ENCODE peak calls at places on chromosomes 7 and 10, in eight cellular contexts. One of them, this sample, is unnamed.

GRCh38 chr10:93346060-93346459 is 136.1 kb downstream of the MYOF start:
- DNase-seq in neural progenitor cell: no peak
- DNase-seq in brain microvascular endothelial cell: no peak
- DNase-seq in mammary epithelial cell: no peak
- DNase-seq in adrenal gland: no peak
- DNase-seq in mucosa of descending colon: no peak
- DNase-seq in PC-3: no peak
- DNase-seq in tibial artery: no peak
- DNase-seq in this sample: no peak

GRCh38 chr10:24762161-24762924 is 38.7 kb upstream of the ARHGAP21 start:
- DNase-seq in tibial artery: no peak
- DNase-seq in mucosa of descending colon: no peak
- DNase-seq in neural progenitor cell: no peak
- DNase-seq in adrenal gland: no peak
- DNase-seq in brain microvascular endothelial cell: peak; percentile 12
- DNase-seq in PC-3: peak; percentile 13
- DNase-seq in mammary epithelial cell: no peak
- DNase-seq in this sample: peak; percentile 11

GRCh38 chr7:74525881-74526280 is 72.2 kb downstream of the GTF2IRD1 start:
- DNase-seq in adrenal gland: no peak
- DNase-seq in neural progenitor cell: no peak
- DNase-seq in tibial artery: no peak
- DNase-seq in PC-3: no peak
- DNase-seq in mucosa of descending colon: peak; percentile 95
- DNase-seq in brain microvascular endothelial cell: no peak
- DNase-seq in mammary epithelial cell: peak; percentile 93
- DNase-seq in this sample: peak; percentile 94

GRCh38 chr10:73810358-73810734 is 1.1 kb downstream of the NDST2 start:
- DNase-seq in neural progenitor cell: no peak
- DNase-seq in brain microvascular endothelial cell: no peak
- DNase-seq in adrenal gland: no peak
- DNase-seq in mucosa of descending colon: no peak
- DNase-seq in mammary epithelial cell: no peak
- DNase-seq in PC-3: no peak
- DNase-seq in tibial artery: no peak
- DNase-seq in this sample: no peak

GRCh38 chr10:124308351-124308645 is 110.4 kb downstream of the OAT start:
- DNase-seq in tibial artery: no peak
- DNase-seq in adrenal gland: no peak
- DNase-seq in brain microvascular endothelial cell: no peak
- DNase-seq in neural progenitor cell: no peak
- DNase-seq in PC-3: no peak
- DNase-seq in mucosa of descending colon: no peak
- DNase-seq in mammary epithelial cell: no peak
- DNase-seq in this sample: no peak

GRCh38 chr7:46784746-46785145 is 797.2 kb downstream of the TNS3 start:
- DNase-seq in adrenal gland: no peak
- DNase-seq in neural progenitor cell: no peak
- DNase-seq in PC-3: peak; percentile 96
- DNase-seq in tibial artery: no peak
- DNase-seq in mammary epithelial cell: peak; percentile 90
- DNase-seq in brain microvascular endothelial cell: peak; percentile 57
- DNase-seq in mucosa of descending colon: no peak
- DNase-seq in this sample: no peak

GRCh38 chr10:21926949-21927348 is 76.6 kb downstream of the DNAJC1 start:
- DNase-seq in PC-3: peak; percentile 79
- DNase-seq in adrenal gland: no peak
- DNase-seq in neural progenitor cell: peak; percentile 17
- DNase-seq in mammary epithelial cell: peak; percentile 91
- DNase-seq in brain microvascular endothelial cell: peak; percentile 94
- DNase-seq in mucosa of descending colon: no peak
- DNase-seq in tibial artery: no peak
- DNase-seq in this sample: no peak

GRCh38 chr7:35729061-35729783 is 34.3 kb upstream of the HERPUD2 start:
- DNase-seq in adrenal gland: no peak
- DNase-seq in neural progenitor cell: no peak
- DNase-seq in brain microvascular endothelial cell: no peak
- DNase-seq in mucosa of descending colon: no peak
- DNase-seq in PC-3: no peak
- DNase-seq in mammary epithelial cell: no peak
- DNase-seq in tibial artery: no peak
- DNase-seq in this sample: no peak

GRCh38 chr10:68721673-68721963 is 579 bp downstream of the CCAR1 start:
- DNase-seq in brain microvascular endothelial cell: no peak
- DNase-seq in mucosa of descending colon: no peak
- DNase-seq in adrenal gland: no peak
- DNase-seq in neural progenitor cell: no peak
- DNase-seq in tibial artery: peak; percentile 67
- DNase-seq in PC-3: no peak
- DNase-seq in mammary epithelial cell: no peak
- DNase-seq in this sample: no peak

GRCh38 chr7:67950321-67951083 is 953.9 kb downstream of the TYW1 start:
- DNase-seq in tibial artery: no peak
- DNase-seq in mucosa of descending colon: no peak
- DNase-seq in mammary epithelial cell: no peak
- DNase-seq in neural progenitor cell: no peak
- DNase-seq in brain microvascular endothelial cell: no peak
- DNase-seq in PC-3: no peak
- DNase-seq in adrenal gland: no peak
- DNase-seq in this sample: no peak

GRCh38 chr10:124379609-124380193 is 39.0 kb downstream of the OAT start:
- DNase-seq in mucosa of descending colon: no peak
- DNase-seq in mammary epithelial cell: no peak
- DNase-seq in tibial artery: peak; percentile 43
- DNase-seq in brain microvascular endothelial cell: no peak
- DNase-seq in adrenal gland: no peak
- DNase-seq in neural progenitor cell: no peak
- DNase-seq in PC-3: no peak
- DNase-seq in this sample: peak; percentile 37

GRCh38 chr10:4059471-4060138 is 274.6 kb upstream of the KLF6 start:
- DNase-seq in mammary epithelial cell: no peak
- DNase-seq in mucosa of descending colon: no peak
- DNase-seq in tibial artery: no peak
- DNase-seq in neural progenitor cell: no peak
- DNase-seq in adrenal gland: no peak
- DNase-seq in brain microvascular endothelial cell: no peak
- DNase-seq in PC-3: no peak
- DNase-seq in this sample: no peak

GRCh38 chr10:76416642-76417041 is 985.2 kb downstream of the LRMDA start:
- DNase-seq in mucosa of descending colon: no peak
- DNase-seq in PC-3: no peak
- DNase-seq in tibial artery: no peak
- DNase-seq in brain microvascular endothelial cell: no peak
- DNase-seq in mammary epithelial cell: no peak
- DNase-seq in neural progenitor cell: no peak
- DNase-seq in adrenal gland: no peak
- DNase-seq in this sample: no peak

GRCh38 chr10:110829721-110830410 is 41.9 kb upstream of the PDCD4 start:
- DNase-seq in PC-3: no peak
- DNase-seq in adrenal gland: no peak
- DNase-seq in brain microvascular endothelial cell: no peak
- DNase-seq in mucosa of descending colon: no peak
- DNase-seq in tibial artery: no peak
- DNase-seq in mammary epithelial cell: no peak
- DNase-seq in neural progenitor cell: no peak
- DNase-seq in this sample: no peak

GRCh38 chr7:98073047-98073446 is 33.6 kb upstream of the LMTK2 start:
- DNase-seq in tibial artery: peak; percentile 46
- DNase-seq in mucosa of descending colon: no peak
- DNase-seq in adrenal gland: no peak
- DNase-seq in neural progenitor cell: no peak
- DNase-seq in mammary epithelial cell: no peak
- DNase-seq in brain microvascular endothelial cell: no peak
- DNase-seq in PC-3: no peak
- DNase-seq in this sample: no peak

GRCh38 chr10:88865281-88865876 is 13.7 kb upstream of the ANKRD22 start:
- DNase-seq in mucosa of descending colon: no peak
- DNase-seq in adrenal gland: no peak
- DNase-seq in mammary epithelial cell: peak; percentile 27
- DNase-seq in tibial artery: no peak
- DNase-seq in neural progenitor cell: no peak
- DNase-seq in brain microvascular endothelial cell: no peak
- DNase-seq in PC-3: peak; percentile 56
- DNase-seq in this sample: no peak

GRCh38 chr10:123284022-123284421 is 129.8 kb downstream of the BUB3 start:
- DNase-seq in tibial artery: no peak
- DNase-seq in brain microvascular endothelial cell: no peak
- DNase-seq in mucosa of descending colon: no peak
- DNase-seq in mammary epithelial cell: peak; percentile 37
- DNase-seq in neural progenitor cell: no peak
- DNase-seq in adrenal gland: no peak
- DNase-seq in PC-3: peak; percentile 31
- DNase-seq in this sample: peak; percentile 54

GRCh38 chr7:29039747-29040569 is 81.8 kb upstream of the TRIL start:
- DNase-seq in brain microvascular endothelial cell: no peak
- DNase-seq in neural progenitor cell: no peak
- DNase-seq in mucosa of descending colon: no peak
- DNase-seq in tibial artery: no peak
- DNase-seq in PC-3: no peak
- DNase-seq in mammary epithelial cell: no peak
- DNase-seq in adrenal gland: no peak
- DNase-seq in this sample: no peak

GRCh38 chr10:92757720-92758119 is 68.0 kb downstream of the HHEX start:
- DNase-seq in mammary epithelial cell: no peak
- DNase-seq in PC-3: no peak
- DNase-seq in neural progenitor cell: no peak
- DNase-seq in tibial artery: no peak
- DNase-seq in brain microvascular endothelial cell: no peak
- DNase-seq in adrenal gland: no peak
- DNase-seq in mucosa of descending colon: no peak
- DNase-seq in this sample: no peak

GRCh38 chr10:130807721-130808120 is 503.8 kb downstream of the TCERG1L start:
- DNase-seq in tibial artery: no peak
- DNase-seq in PC-3: no peak
- DNase-seq in brain microvascular endothelial cell: no peak
- DNase-seq in mucosa of descending colon: no peak
- DNase-seq in neural progenitor cell: no peak
- DNase-seq in mammary epithelial cell: no peak
- DNase-seq in adrenal gland: no peak
- DNase-seq in this sample: peak; percentile 27

DNA sequence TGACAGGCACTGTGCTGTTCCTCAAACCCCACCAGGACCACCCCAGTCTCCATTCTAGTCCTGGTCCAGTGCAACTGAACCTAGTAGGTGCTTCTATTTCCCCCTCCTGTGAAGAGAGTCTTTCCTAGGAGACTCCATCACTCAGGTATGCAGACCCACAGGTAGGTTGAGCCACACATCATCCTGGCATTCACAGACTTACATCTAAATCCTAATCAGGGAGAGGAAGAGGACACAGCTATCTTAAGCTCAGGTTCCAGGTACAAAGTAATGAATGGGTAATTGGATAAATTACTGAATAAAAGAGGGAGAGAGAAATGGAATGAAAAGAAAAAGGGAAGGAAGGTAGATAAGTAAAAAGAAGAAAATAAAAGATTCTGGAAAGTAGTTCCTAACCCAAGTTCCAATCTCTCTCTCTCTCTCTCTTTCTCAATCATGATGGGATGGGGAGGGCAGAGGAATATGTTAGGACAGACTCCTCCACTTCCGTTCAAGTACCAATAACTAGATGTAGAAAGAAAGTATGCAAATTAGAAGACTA is 139.8 kb upstream of the NAMPT start:
- DNase-seq in brain microvascular endothelial cell: no peak
- DNase-seq in adrenal gland: no peak
- DNase-seq in mammary epithelial cell: no peak
- DNase-seq in neural progenitor cell: no peak
- DNase-seq in PC-3: no peak
- DNase-seq in mucosa of descending colon: no peak
- DNase-seq in tibial artery: no peak
- DNase-seq in this sample: no peak
- H3K4me3 ChIP-seq in brain microvascular endothelial cell: no peak overlapping the region
- H3K4me3 ChIP-seq in adrenal gland: no peak overlapping the region
- H3K4me3 ChIP-seq in mammary epithelial cell: no peak overlapping the region
- H3K4me3 ChIP-seq in neural progenitor cell: no peak overlapping the region
- H3K4me3 ChIP-seq in PC-3: no peak overlapping the region
- H3K4me3 ChIP-seq in mucosa of descending colon: no peak overlapping the region
- H3K4me3 ChIP-seq in tibial artery: no peak overlapping the region
- H3K4me3 ChIP-seq in this sample: no peak overlapping the region

GRCh38 chr10:97475936-97476594 is 22.2 kb downstream of the MMS19 start:
- DNase-seq in adrenal gland: no peak
- DNase-seq in brain microvascular endothelial cell: peak; percentile 40
- DNase-seq in mammary epithelial cell: peak; percentile 41
- DNase-seq in neural progenitor cell: no peak
- DNase-seq in PC-3: no peak
- DNase-seq in tibial artery: no peak
- DNase-seq in mucosa of descending colon: no peak
- DNase-seq in this sample: no peak
- H3K36me3 ChIP-seq in adrenal gland: no peaks in the 10 kb centered on the region
- H3K36me3 ChIP-seq in brain microvascular endothelial cell: peaks cover 76% of the 10 kb centered on the region
- H3K36me3 ChIP-seq in mammary epithelial cell: peaks cover 27% of the 10 kb centered on the region
- H3K36me3 ChIP-seq in neural progenitor cell: peaks cover 15% of the 10 kb centered on the region
- H3K36me3 ChIP-seq in PC-3: peaks cover 61% of the 10 kb centered on the region
- H3K36me3 ChIP-seq in tibial artery: peaks cover 95% of the 10 kb centered on the region
- H3K36me3 ChIP-seq in mucosa of descending colon: peaks cover 23% of the 10 kb centered on the region
- H3K36me3 ChIP-seq in this sample: peaks cover 31% of the 10 kb centered on the region

GRCh38 chr7:79453558-79454324 is at the start of gene MAGI2:
- DNase-seq in adrenal gland: peak; percentile 92
- DNase-seq in brain microvascular endothelial cell: peak; percentile 84
- DNase-seq in neural progenitor cell: peak; percentile 78
- DNase-seq in PC-3: no peak
- DNase-seq in tibial artery: peak; percentile 96
- DNase-seq in mammary epithelial cell: peak; percentile 17
- DNase-seq in mucosa of descending colon: peak; percentile 68
- DNase-seq in this sample: peak; percentile 68
- H3K4me3 ChIP-seq in adrenal gland: peak within 1 kb of the TSS; percentile 69
- H3K4me3 ChIP-seq in brain microvascular endothelial cell: peak within 1 kb of the TSS; percentile 81
- H3K4me3 ChIP-seq in neural progenitor cell: peak within 1 kb of the TSS; percentile 60
- H3K4me3 ChIP-seq in PC-3: peak within 1 kb of the TSS; percentile 43
- H3K4me3 ChIP-seq in tibial artery: peak within 1 kb of the TSS; percentile 76
- H3K4me3 ChIP-seq in mammary epithelial cell: peak within 1 kb of the TSS; percentile 57
- H3K4me3 ChIP-seq in mucosa of descending colon: peak within 1 kb of the TSS; percentile 26
- H3K4me3 ChIP-seq in this sample: peak within 1 kb of the TSS; percentile 66

GRCh38 chr7:1483536-1484505 is 20.4 kb downstream of the INTS1 start:
- DNase-seq in tibial artery: no peak
- DNase-seq in neural progenitor cell: no peak
- DNase-seq in mucosa of descending colon: no peak
- DNase-seq in PC-3: no peak
- DNase-seq in brain microvascular endothelial cell: no peak
- DNase-seq in adrenal gland: no peak
- DNase-seq in mammary epithelial cell: no peak
- DNase-seq in this sample: peak; percentile 70
- H3K36me3 ChIP-seq in tibial artery: peaks cover 100% of the 10 kb centered on the region
- H3K36me3 ChIP-seq in neural progenitor cell: no peaks in the 10 kb centered on the region
- H3K36me3 ChIP-seq in mucosa of descending colon: peaks cover 15% of the 10 kb centered on the region
- H3K36me3 ChIP-seq in PC-3: peaks cover 4% of the 10 kb centered on the region
- H3K36me3 ChIP-seq in brain microvascular endothelial cell: peaks cover 66% of the 10 kb centered on the region
- H3K36me3 ChIP-seq in adrenal gland: no peaks in the 10 kb centered on the region
- H3K36me3 ChIP-seq in mammary epithelial cell: peaks cover 8% of the 10 kb centered on the region
- H3K36me3 ChIP-seq in this sample: peaks cover 20% of the 10 kb centered on the region

This sample was measured in H7.